ENCODE peak calls at places on chromosomes 5 and 9, in nine cellular contexts. U is transverse colon, T is K562, X is Panc1, Z is suprapubic skin, E is H1, S is sigmoid colon, B is stomach, F is GM23338. Y is an unnamed sample.

GRCh38 chr9:6761306-6761705 is 3.5 kb downstream of the KDM4C start:
- DNase-seq in U (no peak), T (no peak), X (no peak), Z (no peak), E (no peak), S (no peak), B (no peak), F (no peak), Y (peak; percentile 56)

GRCh38 chr9:133703571-133704399 is 34.4 kb downstream of the SARDH start:
- DNase-seq in U (no peak), T (no peak), X (no peak), Z (peak; percentile 45), E (no peak), S (peak; percentile 56), B (no peak), F (no peak), Y (peak; percentile 67)

GRCh38 chr5:142425286-142426065 is 100.7 kb upstream of the SPRY4 start:
- DNase-seq in U (no peak), T (no peak), X (no peak), Z (no peak), E (no peak), S (no peak), B (no peak), F (no peak), Y (no peak)

GRCh38 chr9:114216081-114216480 is 60.7 kb downstream of the COL27A1 start:
- DNase-seq in U (no peak), T (no peak), X (no peak), Z (no peak), E (no peak), S (no peak), B (peak; percentile 74), F (no peak), Y (no peak)

GRCh38 chr5:21254161-21254560 is 1266.2 kb upstream of the CDH18 start:
- DNase-seq in U (no peak), T (no peak), X (no peak), Z (no peak), E (no peak), S (no peak), B (no peak), F (no peak), Y (no peak)

GRCh38 chr9:130381660-130382059 is 63.1 kb upstream of the ASS1 start:
- DNase-seq in U (no peak), T (no peak), X (no peak), Z (no peak), E (no peak), S (no peak), B (no peak), F (no peak), Y (no peak)

GRCh38 chr9:131697097-131697496 is 42.8 kb downstream of the RAPGEF1 start:
- DNase-seq in U (no peak), T (no peak), X (no peak), Z (no peak), E (no peak), S (peak; percentile 87), B (peak; percentile 61), F (peak; percentile 62), Y (no peak)

GRCh38 chr9:115234094-115234493 is 116.1 kb upstream of the TNC start:
- DNase-seq in U (no peak), T (no peak), X (no peak), Z (no peak), E (no peak), S (no peak), B (no peak), F (no peak), Y (no peak)

GRCh38 chr5:73030995-73031394 is 75.2 kb downstream of the FCHO2 start:
- DNase-seq in U (no peak), T (no peak), X (no peak), Z (no peak), E (no peak), S (no peak), B (no peak), F (peak; percentile 81), Y (no peak)

GRCh38 chr9:136191549-136192286 is 13.2 kb downstream of the LHX3 start:
- DNase-seq in U (no peak), T (no peak), X (no peak), Z (no peak), E (no peak), S (no peak), B (no peak), F (peak; percentile 8), Y (no peak)

GRCh38 chr5:80516826-80517225 is 28.9 kb downstream of the FAM151B start:
- DNase-seq in U (no peak), T (no peak), X (peak; percentile 28), Z (no peak), E (no peak), S (no peak), B (no peak), F (no peak), Y (no peak)

GRCh38 chr5:55187370-55187769 is 14.4 kb upstream of the CDC20B start:
- DNase-seq in U (no peak), T (peak; percentile 38), X (no peak), Z (no peak), E (no peak), S (no peak), B (no peak), F (peak; percentile 65), Y (no peak)

GRCh38 chr5:147406636-147407035 is 103.2 kb downstream of the DPYSL3 start:
- DNase-seq in U (no peak), T (no peak), X (no peak), Z (no peak), E (no peak), S (no peak), B (no peak), F (no peak), Y (no peak)

GRCh38 chr5:147404706-147405105 is 105.2 kb downstream of the DPYSL3 start:
- DNase-seq in U (no peak), T (no peak), X (no peak), Z (no peak), E (no peak), S (no peak), B (no peak), F (no peak), Y (no peak)

GRCh38 chr5:147403659-147404640 is 105.9 kb downstream of the DPYSL3 start:
- DNase-seq in U (peak; percentile 32), T (no peak), X (peak; percentile 7), Z (peak; percentile 81), E (no peak), S (peak; percentile 93), B (no peak), F (no peak), Y (no peak)

GRCh38 chr5:147408980-147409379 is 100.9 kb downstream of the DPYSL3 start:
- DNase-seq in U (no peak), T (no peak), X (no peak), Z (no peak), E (no peak), S (no peak), B (no peak), F (no peak), Y (no peak)

GRCh38 chr5:147407094-147407681 is 102.7 kb downstream of the DPYSL3 start:
- DNase-seq in U (no peak), T (no peak), X (no peak), Z (no peak), E (no peak), S (no peak), B (no peak), F (no peak), Y (no peak)
- TF ChIP-seq POLR2AphosphoS5 in U (no peak), T (no peak), X (no peak), Z (no peak), E (no peak), S (no peak), B (no peak), F (no peak), Y (no peak)

DNA sequence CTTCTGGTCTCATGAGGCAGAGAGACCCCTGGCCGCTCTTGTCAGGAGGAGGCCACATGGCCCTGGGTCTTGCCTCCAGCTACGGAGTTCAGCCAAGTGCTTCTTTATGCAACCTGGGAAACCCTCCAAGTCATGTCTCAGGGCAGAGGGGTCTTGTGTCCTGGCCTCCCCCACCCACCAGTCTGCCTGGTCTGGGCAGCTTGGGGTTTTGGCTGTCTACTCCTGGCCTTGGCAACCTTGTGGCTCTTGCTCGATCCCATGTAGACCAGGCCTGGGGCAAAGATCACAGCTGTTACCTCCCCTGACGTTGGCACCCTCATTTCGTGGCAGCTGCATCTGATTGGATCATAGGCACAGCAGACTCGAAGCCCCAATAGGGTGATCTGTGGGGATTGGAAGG is 28.3 kb downstream of the JADE2 start:
- DNase-seq in U (no peak), T (no peak), X (no peak), Z (no peak), E (no peak), S (no peak), B (no peak), F (no peak), Y (no peak)
- H3K4me1 ChIP-seq in U (peaks cover 32% of the 10 kb centered on the region), T (peaks cover 11% of the 10 kb centered on the region), X (peaks cover 66% of the 10 kb centered on the region), Z (peaks cover 48% of the 10 kb centered on the region), E (peaks cover 7% of the 10 kb centered on the region), S (peaks cover 55% of the 10 kb centered on the region), B (peaks cover 74% of the 10 kb centered on the region), F (peaks cover 9% of the 10 kb centered on the region), Y (peaks cover 55% of the 10 kb centered on the region)

DNA sequence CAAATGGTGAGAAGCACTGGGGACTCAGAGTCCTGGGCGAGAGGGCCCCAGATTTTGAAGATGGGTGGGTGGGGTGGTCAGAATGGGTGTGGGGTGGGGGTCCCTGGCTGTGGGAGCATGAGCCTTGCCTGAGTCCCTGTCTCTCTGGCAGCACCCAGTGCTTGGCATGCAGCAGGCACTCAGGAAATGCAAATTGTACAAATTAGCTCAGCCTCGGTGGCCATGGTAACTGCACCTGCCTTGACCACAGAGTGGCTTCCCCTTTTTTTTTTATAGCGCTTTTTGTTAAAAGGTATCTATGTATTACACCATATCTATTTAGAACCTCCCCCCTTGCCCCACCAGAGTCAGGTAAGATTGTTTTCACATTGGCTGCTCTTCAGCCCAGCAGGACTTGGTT is 19.2 kb upstream of the PITX1 start:
- DNase-seq in U (peak; percentile 38), T (no peak), X (no peak), Z (no peak), E (no peak), S (no peak), B (no peak), F (no peak), Y (peak; percentile 88)
- TF ChIP-seq POLR2AphosphoS5 in U (no peak), T (no peak), X (no peak), Z (no peak), E (no peak), S (no peak), B (no peak), F (no peak), Y (no peak)

GRCh38 chr5:56409331-56410190 is 176.4 kb upstream of the ANKRD55 start:
- DNase-seq in U (no peak), T (no peak), X (no peak), Z (no peak), E (no peak), S (no peak), B (peak; percentile 67), F (no peak), Y (no peak)

GRCh38 chr5:56414056-56414455 is 180.9 kb upstream of the ANKRD55 start:
- DNase-seq in U (no peak), T (no peak), X (no peak), Z (no peak), E (no peak), S (no peak), B (no peak), F (no peak), Y (no peak)

GRCh38 chr5:56410696-56411095 is 177.6 kb upstream of the ANKRD55 start:
- DNase-seq in U (no peak), T (no peak), X (no peak), Z (no peak), E (no peak), S (no peak), B (no peak), F (no peak), Y (no peak)

GRCh38 chr5:56415356-56415765 is 182.2 kb upstream of the ANKRD55 start:
- DNase-seq in U (peak; percentile 70), T (peak; percentile 56), X (no peak), Z (no peak), E (no peak), S (peak; percentile 72), B (peak; percentile 52), F (no peak), Y (peak; percentile 88)

GRCh38 chr5:56412601-56413379 is 179.7 kb upstream of the ANKRD55 start:
- DNase-seq in U (peak; percentile 73), T (no peak), X (no peak), Z (no peak), E (no peak), S (peak; percentile 80), B (peak; percentile 41), F (no peak), Y (peak; percentile 91)
- H3K4me1 ChIP-seq in U (no peaks in the 10 kb centered on the region), T (no peaks in the 10 kb centered on the region), X (peaks cover 2% of the 10 kb centered on the region), Z (peaks cover 40% of the 10 kb centered on the region), E (no peaks in the 10 kb centered on the region), S (no peaks in the 10 kb centered on the region), B (peaks cover 29% of the 10 kb centered on the region), F (no peaks in the 10 kb centered on the region), Y (peaks cover 59% of the 10 kb centered on the region)